ENCODE peak calls at places on chromosomes 3 and 15, in seven cellular contexts. B, J, C, I, W, D and K are unnamed samples.

GRCh38 chr3:75192065-75192658 is 472.0 kb upstream of the FRG2C start:
- DNase-seq in B (peak), D (peak), W (peak), I (no peak), C (peak), J (peak), K (no peak)

GRCh38 chr3:56468184-56469106 is at the start of gene ERC2:
- DNase-seq in B (peak), I (peak), W (no peak), J (no peak), C (no peak), D (no peak), K (peak)

GRCh38 chr3:264394-265156 is 68.0 kb downstream of the CHL1 start:
- DNase-seq in W (no peak), J (no peak), B (peak), D (no peak), C (no peak), I (no peak), K (no peak)

GRCh38 chr3:128950223-128950938 is 43.5 kb downstream of the CFAP92 start:
- DNase-seq in W (peak), B (peak), D (no peak), I (no peak), J (no peak), C (no peak), K (no peak)

GRCh38 chr3:186519021-186519658 is 25.0 kb downstream of the CRYGS start:
- DNase-seq in C (peak), J (peak), I (no peak), D (peak), W (no peak), B (no peak), K (no peak)

GRCh38 chr3:13669457-13669856 is 120.5 kb downstream of the FBLN2 start:
- DNase-seq in J (no peak), C (no peak), D (no peak), I (no peak), B (no peak), W (no peak), K (no peak)

GRCh38 chr3:172152869-172153268 is 113.5 kb downstream of the FNDC3B start:
- DNase-seq in J (no peak), B (peak), D (no peak), I (peak), W (peak), C (no peak), K (no peak)

GRCh38 chr3:38036906-38037305 is 2.1 kb upstream of the DLEC1 start:
- DNase-seq in D (no peak), J (no peak), W (no peak), I (no peak), C (no peak), B (no peak), K (no peak)

GRCh38 chr15:33848011-33848410 is 120.3 kb upstream of the CHRM5 start:
- DNase-seq in B (no peak), D (no peak), W (no peak), J (no peak), C (no peak), I (no peak), K (no peak)

GRCh38 chr3:4904801-4905695 is 74.2 kb upstream of the BHLHE40 start:
- DNase-seq in J (no peak), C (no peak), W (no peak), D (no peak), B (peak), I (no peak), K (peak)

GRCh38 chr15:70280781-70281180 is 183.1 kb upstream of the TLE3 start:
- DNase-seq in I (no peak), C (no peak), B (no peak), J (no peak), W (no peak), D (no peak), K (no peak)

GRCh38 chr3:186239321-186239720 is 122.7 kb downstream of the DGKG start:
- DNase-seq in C (no peak), J (no peak), B (peak), I (no peak), D (no peak), W (no peak), K (no peak)

GRCh38 chr3:4820296-4821121 is 158.7 kb upstream of the BHLHE40 start:
- DNase-seq in J (no peak), D (peak), C (no peak), I (no peak), W (no peak), B (no peak), K (no peak)

GRCh38 chr3:171614318-171614967 is 154.2 kb upstream of the TNIK start:
- DNase-seq in B (peak), I (no peak), J (no peak), W (no peak), D (no peak), C (no peak), K (peak)